ENCODE peak calls at places on chromosomes 6 and 20, in four cellular contexts. R is HCT116, W is ascending aorta, J is Karpas-422. Z is an unnamed sample.

GRCh38 chr6:20861479-20861878 is 327.2 kb downstream of the CDKAL1 start:
- DNase-seq in J (no peak), W (no peak), R (no peak), Z (no peak)

GRCh38 chr6:36714511-36714910 is 16.9 kb downstream of the RAB44 start:
- DNase-seq in R (no peak), W (no peak), J (no peak), Z (no peak)

GRCh38 chr6:32110632-32111031 is 1.5 kb upstream of the TNXB start:
- DNase-seq in R (no peak), J (no peak), W (no peak), Z (no peak)

GRCh38 chr20:8913452-8913851 is 155.4 kb upstream of the PLCB4 start:
- DNase-seq in J (no peak), W (no peak), R (no peak), Z (no peak)

GRCh38 chr6:90184334-90185298 is 112.0 kb downstream of the BACH2 start:
- DNase-seq in R (peak; percentile 15), W (no peak), J (no peak), Z (no peak)

GRCh38 chr6:88490865-88491264 is 324.7 kb upstream of the CNR1 start:
- DNase-seq in W (no peak), J (no peak), R (no peak), Z (no peak)

GRCh38 chr6:73688351-73688750 is 7.7 kb upstream of the CD109 start:
- DNase-seq in W (no peak), R (no peak), J (no peak), Z (no peak)

GRCh38 chr6:151806757-151807512 is 547 bp upstream of the ESR1 start:
- DNase-seq in R (no peak), J (no peak), W (no peak), Z (no peak)

GRCh38 chr20:50930139-50931047 is 844 bp downstream of the ADNP start:
- DNase-seq in W (no peak), R (no peak), J (peak; percentile 68), Z (no peak)

GRCh38 chr6:12312736-12313135 is 22.6 kb downstream of the EDN1 start:
- DNase-seq in J (no peak), W (no peak), R (no peak), Z (no peak)

GRCh38 chr6:29295623-29296022 is 5.9 kb upstream of the OR14J1 start:
- DNase-seq in W (no peak), J (no peak), R (no peak), Z (no peak)

GRCh38 chr6:170049641-170050491 is 241.0 kb downstream of the DLL1 start:
- DNase-seq in J (no peak), R (no peak), W (peak; percentile 19), Z (no peak)

GRCh38 chr20:61433816-61434215 is 181.8 kb downstream of the CDH4 start:
- DNase-seq in W (no peak), J (no peak), R (no peak), Z (no peak)

GRCh38 chr6:170045563-170045960 is 245.3 kb downstream of the DLL1 start:
- DNase-seq in W (no peak), J (no peak), R (no peak), Z (no peak)

GRCh38 chr20:38197217-38198008 is 32.3 kb upstream of the TGM2 start:
- DNase-seq in W (no peak), R (no peak), J (peak; percentile 79), Z (no peak)

GRCh38 chr6:36683145-36683655 is 4.7 kb downstream of the CDKN1A start:
- DNase-seq in R (no peak), W (no peak), J (no peak), Z (no peak)

GRCh38 chr6:143449731-143450452 is 603 bp downstream of the ADAT2 start:
- DNase-seq in W (no peak), J (peak; percentile 78), R (no peak), Z (peak; percentile 24)

GRCh38 chr6:44072959-44073611 is 54.2 kb downstream of the MRPL14 start:
- DNase-seq in W (no peak), J (peak; percentile 95), R (no peak), Z (peak; percentile 80)

GRCh38 chr6:99348220-99348822 is 1.2 kb downstream of the FAXC start:
- DNase-seq in R (no peak), J (no peak), W (no peak), Z (no peak)
- H3K27ac ChIP-seq in R (no peak overlapping the region), J (no peak overlapping the region), W (peak overlapping the region; percentile 9), Z (no peak overlapping the region)

GRCh38 chr20:45779011-45779915 is 12.4 kb downstream of the WFDC3 start:
- DNase-seq in J (no peak), R (peak; percentile 98), W (peak; percentile 88), Z (no peak)
- H3K4me3 ChIP-seq in J (no peak overlapping the region), R (no peak overlapping the region), W (no peak overlapping the region), Z (no peak overlapping the region)

GRCh38 chr6:93731306-93731705 is 311.9 kb upstream of the EPHA7 start:
- DNase-seq in J (no peak), R (no peak), W (no peak), Z (no peak)
- H3K4me1 ChIP-seq in J (no peaks in the 10 kb centered on the region), R (no peaks in the 10 kb centered on the region), W (no peaks in the 10 kb centered on the region), Z (no peaks in the 10 kb centered on the region)

DNA sequence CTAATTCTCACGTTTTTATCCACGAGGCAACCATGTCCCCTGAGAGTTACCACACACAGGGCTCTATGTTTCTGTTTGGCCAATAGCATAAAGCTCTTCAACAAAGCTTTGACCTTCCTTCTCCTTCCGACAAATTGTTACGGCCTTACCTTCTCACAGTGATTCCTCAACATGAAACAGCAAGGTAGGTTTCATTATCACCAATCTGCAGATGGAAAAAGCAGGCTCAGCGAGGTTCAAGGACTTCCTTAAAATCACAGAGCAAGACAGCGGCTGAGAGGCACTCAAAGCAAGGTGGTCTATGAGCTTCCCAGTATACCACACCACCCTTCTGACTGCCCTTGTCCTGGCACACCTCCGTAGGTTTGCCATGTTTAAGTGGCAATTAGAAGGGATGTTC is 360.0 kb downstream of the CD83 start:
- DNase-seq in W (no peak), J (no peak), R (no peak), Z (no peak)
- H3K27ac ChIP-seq in W (no peak overlapping the region), J (no peak overlapping the region), R (no peak overlapping the region), Z (no peak overlapping the region)

GRCh38 chr20:41003143-41003932 is 25.3 kb upstream of the TOP1 start:
- DNase-seq in R (peak; percentile 98), W (peak; percentile 55), J (peak; percentile 78), Z (peak; percentile 83)

GRCh38 chr20:41006126-41006935 is 22.3 kb upstream of the TOP1 start:
- DNase-seq in W (no peak), R (no peak), J (peak; percentile 64), Z (no peak)

GRCh38 chr20:41002842-41003142 is 25.8 kb upstream of the TOP1 start:
- DNase-seq in R (no peak), J (no peak), W (no peak), Z (no peak)

GRCh38 chr20:41005361-41005729 is 23.3 kb upstream of the TOP1 start:
- DNase-seq in R (peak; percentile 74), W (peak; percentile 67), J (no peak), Z (no peak)

GRCh38 chr20:41004561-41005360 is 23.9 kb upstream of the TOP1 start:
- DNase-seq in W (no peak), J (peak; percentile 92), R (no peak), Z (no peak)
- H3K4me3 ChIP-seq in W (no peak overlapping the region), J (peak overlapping the region; percentile 9), R (no peak overlapping the region), Z (no peak overlapping the region)

DNA sequence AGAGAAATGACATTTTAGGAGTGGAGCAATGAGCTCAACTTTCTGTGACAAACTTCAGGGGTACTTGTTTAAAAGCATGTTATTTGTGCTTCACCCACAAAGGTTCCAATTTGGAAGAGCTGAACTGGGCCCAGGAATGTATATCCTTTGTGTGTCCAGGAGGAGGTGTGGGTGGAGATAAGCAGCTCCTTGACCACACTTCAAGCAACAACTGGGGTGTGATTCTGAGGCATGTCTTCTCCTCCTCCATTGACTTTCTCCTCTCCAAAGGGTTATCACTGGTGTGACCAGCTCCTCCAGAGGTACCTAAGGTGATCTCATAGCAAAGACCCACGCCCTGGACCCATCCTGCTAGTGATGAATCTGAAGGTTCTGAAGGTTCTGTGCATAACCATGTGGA is 60.7 kb upstream of the CD93 start:
- DNase-seq in R (no peak), J (no peak), W (no peak), Z (no peak)
- H3K4me1 ChIP-seq in R (peaks cover 29% of the 10 kb centered on the region), J (peaks cover 72% of the 10 kb centered on the region), W (peaks cover 28% of the 10 kb centered on the region), Z (peaks cover 19% of the 10 kb centered on the region)

DNA sequence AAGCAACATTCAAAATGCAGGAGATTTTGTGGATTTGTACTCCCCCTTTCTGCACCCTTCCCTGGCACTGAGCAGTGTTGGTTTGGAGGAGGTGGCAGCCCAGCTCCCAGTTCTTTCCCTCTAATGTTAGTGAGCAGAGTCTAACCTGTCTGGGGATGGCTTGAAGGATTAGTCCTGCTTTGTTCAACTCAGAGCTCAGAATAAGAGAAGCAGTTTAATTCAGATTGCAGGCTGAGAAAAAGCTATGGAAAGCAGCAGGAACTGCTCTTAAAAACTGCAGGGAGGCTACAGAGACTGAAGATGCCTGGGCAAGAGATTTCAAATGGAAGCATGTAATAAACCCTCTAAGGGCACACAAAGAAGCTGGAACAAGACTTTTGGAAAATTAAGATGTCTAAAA is 223.4 kb upstream of the GGTLC1 start:
- DNase-seq in J (no peak), R (no peak), W (no peak), Z (no peak)
- H3K27ac ChIP-seq in J (no peak overlapping the region), R (no peak overlapping the region), W (no peak overlapping the region), Z (no peak overlapping the region)

GRCh38 chr20:36916199-36916598 is 35.3 kb downstream of the SAMHD1 start:
- DNase-seq in R (no peak), W (no peak), J (peak; percentile 28), Z (no peak)
- H3K4me3 ChIP-seq in R (no peak overlapping the region), W (no peak overlapping the region), J (no peak overlapping the region), Z (no peak overlapping the region)

GRCh38 chr20:59004493-59004762 is 2.6 kb downstream of the CTSZ start:
- DNase-seq in R (no peak), J (no peak), W (no peak), Z (peak; percentile 59)

GRCh38 chr20:59005523-59006166 is 1.4 kb downstream of the CTSZ start:
- DNase-seq in J (peak; percentile 66), R (no peak), W (no peak), Z (no peak)

GRCh38 chr20:59003836-59004492 is 3.1 kb downstream of the CTSZ start:
- DNase-seq in W (no peak), J (no peak), R (no peak), Z (no peak)

GRCh38 chr20:59006167-59006863 is 739 bp downstream of the CTSZ start:
- DNase-seq in W (no peak), J (peak; percentile 67), R (no peak), Z (no peak)

DNA sequence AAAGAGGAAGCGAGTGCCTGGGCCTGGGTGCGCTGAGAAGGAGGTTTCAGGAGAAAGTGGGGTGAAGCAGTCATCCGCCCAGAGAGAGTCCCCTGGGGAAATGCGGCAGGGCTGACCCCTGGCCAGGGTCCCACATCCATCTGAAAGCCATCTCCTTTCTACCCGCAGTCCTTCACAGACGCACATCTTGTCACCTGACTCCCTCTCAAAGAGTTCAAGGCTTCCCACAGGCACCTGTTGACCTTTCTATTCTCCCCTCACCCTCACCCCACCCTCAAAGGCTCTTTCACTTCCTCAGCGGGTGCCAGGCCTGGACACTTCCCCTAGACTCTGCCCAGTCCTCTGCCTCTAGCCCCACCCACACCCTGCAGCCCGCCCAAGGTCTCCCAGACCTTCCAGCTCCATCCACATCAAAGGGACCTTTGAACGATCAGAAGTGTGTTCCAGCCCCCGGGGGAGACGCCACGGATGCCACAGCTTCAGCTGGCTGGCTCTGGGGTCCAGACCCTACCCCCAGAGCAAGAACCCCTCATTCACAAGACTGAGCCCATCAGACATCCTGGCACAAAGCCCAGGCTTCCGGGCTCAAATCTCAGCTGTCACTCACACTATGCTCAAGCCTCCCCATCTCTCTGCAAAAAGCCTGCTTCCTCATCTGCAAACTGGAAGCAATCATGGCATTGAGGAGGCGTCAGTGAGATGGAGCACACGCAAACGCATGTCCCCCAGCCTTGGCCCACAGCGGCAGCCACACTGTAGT is 2.1 kb downstream of the CTSZ start:
- DNase-seq in W (no peak), R (no peak), J (peak; percentile 93), Z (peak; percentile 41)
- H3K4me1 ChIP-seq in W (peaks cover 11% of the 10 kb centered on the region), R (peaks cover 10% of the 10 kb centered on the region), J (peaks cover 42% of the 10 kb centered on the region), Z (peaks cover 37% of the 10 kb centered on the region)

Z was measured in CD4-positive, alpha-beta memory T cell.